ENCODE peak calls at places on chromosomes 12 and 14, in ten cellular contexts. One of them, this sample, is unnamed.

GRCh38 chr12:85874064-85874463 is at the start of gene NTS:
- DNase-seq in neural progenitor cell: peak; percentile 42
- DNase-seq in brain microvascular endothelial cell: no peak
- DNase-seq in psoas muscle: no peak
- DNase-seq in mesothelial cell of epicardium: no peak
- DNase-seq in lung: no peak
- DNase-seq in epithelial cell of proximal tubule: no peak
- DNase-seq in gastrocnemius medialis: no peak
- DNase-seq in tibial artery: no peak
- DNase-seq in sigmoid colon: no peak
- DNase-seq in this sample: no peak

GRCh38 chr14:24145700-24146621 is at the start of gene PSME2:
- DNase-seq in neural progenitor cell: no peak
- DNase-seq in brain microvascular endothelial cell: no peak
- DNase-seq in psoas muscle: no peak
- DNase-seq in mesothelial cell of epicardium: no peak
- DNase-seq in lung: no peak
- DNase-seq in epithelial cell of proximal tubule: no peak
- DNase-seq in gastrocnemius medialis: no peak
- DNase-seq in tibial artery: no peak
- DNase-seq in sigmoid colon: no peak
- DNase-seq in this sample: no peak

GRCh38 chr12:82665142-82665923 is 21.4 kb upstream of the TMTC2 start:
- DNase-seq in neural progenitor cell: peak; percentile 15
- DNase-seq in brain microvascular endothelial cell: no peak
- DNase-seq in psoas muscle: no peak
- DNase-seq in mesothelial cell of epicardium: no peak
- DNase-seq in lung: no peak
- DNase-seq in epithelial cell of proximal tubule: no peak
- DNase-seq in gastrocnemius medialis: no peak
- DNase-seq in tibial artery: no peak
- DNase-seq in sigmoid colon: no peak
- DNase-seq in this sample: no peak

GRCh38 chr14:72543325-72543724 is 350.6 kb downstream of the DPF3 start:
- DNase-seq in neural progenitor cell: no peak
- DNase-seq in brain microvascular endothelial cell: no peak
- DNase-seq in psoas muscle: no peak
- DNase-seq in mesothelial cell of epicardium: no peak
- DNase-seq in lung: no peak
- DNase-seq in epithelial cell of proximal tubule: no peak
- DNase-seq in gastrocnemius medialis: no peak
- DNase-seq in tibial artery: no peak
- DNase-seq in sigmoid colon: no peak
- DNase-seq in this sample: no peak

GRCh38 chr14:92259613-92260357 is 63.2 kb upstream of the SLC24A4 start:
- DNase-seq in neural progenitor cell: peak; percentile 34
- DNase-seq in brain microvascular endothelial cell: no peak
- DNase-seq in psoas muscle: no peak
- DNase-seq in mesothelial cell of epicardium: no peak
- DNase-seq in lung: no peak
- DNase-seq in epithelial cell of proximal tubule: no peak
- DNase-seq in gastrocnemius medialis: no peak
- DNase-seq in tibial artery: no peak
- DNase-seq in sigmoid colon: no peak
- DNase-seq in this sample: no peak

GRCh38 chr14:41606249-41607118 is at the start of gene LRFN5:
- DNase-seq in neural progenitor cell: peak; percentile 67
- DNase-seq in brain microvascular endothelial cell: no peak
- DNase-seq in psoas muscle: peak; percentile 36
- DNase-seq in mesothelial cell of epicardium: no peak
- DNase-seq in lung: peak; percentile 29
- DNase-seq in epithelial cell of proximal tubule: no peak
- DNase-seq in gastrocnemius medialis: no peak
- DNase-seq in tibial artery: no peak
- DNase-seq in sigmoid colon: peak; percentile 67
- DNase-seq in this sample: no peak

GRCh38 chr14:50122291-50122690 is 5.9 kb upstream of the VCPKMT start:
- DNase-seq in neural progenitor cell: no peak
- DNase-seq in brain microvascular endothelial cell: no peak
- DNase-seq in psoas muscle: no peak
- DNase-seq in mesothelial cell of epicardium: no peak
- DNase-seq in lung: no peak
- DNase-seq in epithelial cell of proximal tubule: peak; percentile 89
- DNase-seq in gastrocnemius medialis: no peak
- DNase-seq in tibial artery: no peak
- DNase-seq in sigmoid colon: no peak
- DNase-seq in this sample: peak; percentile 61

GRCh38 chr12:44285321-44285720 is 449.4 kb downstream of the TMEM117 start:
- DNase-seq in neural progenitor cell: no peak
- DNase-seq in brain microvascular endothelial cell: no peak
- DNase-seq in psoas muscle: no peak
- DNase-seq in mesothelial cell of epicardium: no peak
- DNase-seq in lung: no peak
- DNase-seq in epithelial cell of proximal tubule: no peak
- DNase-seq in gastrocnemius medialis: no peak
- DNase-seq in tibial artery: no peak
- DNase-seq in sigmoid colon: no peak
- DNase-seq in this sample: no peak

GRCh38 chr12:95473440-95473946 is 459 bp upstream of the METAP2 start:
- DNase-seq in neural progenitor cell: peak; percentile 45
- DNase-seq in brain microvascular endothelial cell: peak; percentile 28
- DNase-seq in psoas muscle: peak; percentile 14
- DNase-seq in mesothelial cell of epicardium: no peak
- DNase-seq in lung: peak; percentile 47
- DNase-seq in epithelial cell of proximal tubule: peak; percentile 53
- DNase-seq in gastrocnemius medialis: peak; percentile 36
- DNase-seq in tibial artery: peak; percentile 66
- DNase-seq in sigmoid colon: no peak
- DNase-seq in this sample: no peak

GRCh38 chr14:69586420-69586819 is 11.7 kb upstream of the CCDC177 start:
- DNase-seq in neural progenitor cell: no peak
- DNase-seq in brain microvascular endothelial cell: no peak
- DNase-seq in psoas muscle: no peak
- DNase-seq in mesothelial cell of epicardium: no peak
- DNase-seq in lung: no peak
- DNase-seq in epithelial cell of proximal tubule: no peak
- DNase-seq in gastrocnemius medialis: no peak
- DNase-seq in tibial artery: no peak
- DNase-seq in sigmoid colon: no peak
- DNase-seq in this sample: no peak

GRCh38 chr12:104376650-104377506 is 73.3 kb downstream of the EID3 start:
- DNase-seq in neural progenitor cell: peak; percentile 59
- DNase-seq in brain microvascular endothelial cell: no peak
- DNase-seq in psoas muscle: no peak
- DNase-seq in mesothelial cell of epicardium: no peak
- DNase-seq in lung: no peak
- DNase-seq in epithelial cell of proximal tubule: no peak
- DNase-seq in gastrocnemius medialis: no peak
- DNase-seq in tibial artery: no peak
- DNase-seq in sigmoid colon: no peak
- DNase-seq in this sample: no peak

DNA sequence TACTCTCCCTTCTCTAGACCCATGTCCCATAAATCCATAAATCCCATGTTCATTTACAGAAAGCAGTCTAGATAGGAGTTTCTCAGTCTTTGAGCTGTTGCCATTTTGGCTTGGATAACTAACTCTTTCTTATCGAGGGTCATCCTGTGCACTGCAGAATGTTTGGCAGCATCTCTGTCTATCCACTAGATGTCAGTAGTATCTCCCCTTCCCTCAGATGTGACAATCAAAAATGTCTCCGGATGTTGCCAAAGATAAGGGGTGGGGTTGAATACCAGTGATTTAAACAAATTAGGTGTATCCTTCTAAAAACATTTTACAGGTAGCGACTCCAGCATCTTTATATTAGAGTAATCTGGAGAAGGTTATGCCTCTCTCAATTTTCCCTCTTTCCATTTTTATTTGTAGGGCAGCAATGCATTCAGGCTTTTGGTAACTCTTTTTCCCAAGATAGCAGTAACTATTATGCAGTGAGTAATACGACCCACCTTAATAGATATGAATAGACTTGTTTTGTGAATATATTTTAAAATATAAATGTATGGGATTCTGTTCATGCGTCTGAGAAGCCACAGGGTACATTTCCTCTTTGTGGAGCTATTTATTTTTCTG is 100.7 kb downstream of the LRRK2 start:
- DNase-seq in neural progenitor cell: peak; percentile 35
- DNase-seq in brain microvascular endothelial cell: peak; percentile 13
- DNase-seq in psoas muscle: no peak
- DNase-seq in mesothelial cell of epicardium: no peak
- DNase-seq in lung: no peak
- DNase-seq in epithelial cell of proximal tubule: no peak
- DNase-seq in gastrocnemius medialis: no peak
- DNase-seq in tibial artery: no peak
- DNase-seq in sigmoid colon: no peak
- DNase-seq in this sample: no peak
- TF ChIP-seq CTCF in neural progenitor cell: peak; percentile 63
- TF ChIP-seq CTCF in brain microvascular endothelial cell: peak; percentile 78
- TF ChIP-seq CTCF in psoas muscle: peak; percentile 14
- TF ChIP-seq CTCF in mesothelial cell of epicardium: no peak
- TF ChIP-seq CTCF in lung: no peak
- TF ChIP-seq CTCF in epithelial cell of proximal tubule: peak; percentile 68
- TF ChIP-seq CTCF in gastrocnemius medialis: no peak
- TF ChIP-seq CTCF in tibial artery: no peak
- TF ChIP-seq CTCF in sigmoid colon: no peak
- TF ChIP-seq CTCF in this sample: peak; percentile 57

GRCh38 chr12:94141004-94141764 is 7.2 kb upstream of the PLXNC1 start:
- DNase-seq in neural progenitor cell: no peak
- DNase-seq in brain microvascular endothelial cell: no peak
- DNase-seq in psoas muscle: no peak
- DNase-seq in mesothelial cell of epicardium: no peak
- DNase-seq in lung: no peak
- DNase-seq in epithelial cell of proximal tubule: no peak
- DNase-seq in gastrocnemius medialis: no peak
- DNase-seq in tibial artery: no peak
- DNase-seq in sigmoid colon: no peak
- DNase-seq in this sample: no peak

GRCh38 chr12:94140556-94140955 is 7.8 kb upstream of the PLXNC1 start:
- DNase-seq in neural progenitor cell: peak; percentile 49
- DNase-seq in brain microvascular endothelial cell: no peak
- DNase-seq in psoas muscle: no peak
- DNase-seq in mesothelial cell of epicardium: no peak
- DNase-seq in lung: no peak
- DNase-seq in epithelial cell of proximal tubule: no peak
- DNase-seq in gastrocnemius medialis: no peak
- DNase-seq in tibial artery: no peak
- DNase-seq in sigmoid colon: no peak
- DNase-seq in this sample: no peak

GRCh38 chr12:94143444-94143843 is 4.9 kb upstream of the PLXNC1 start:
- DNase-seq in neural progenitor cell: no peak
- DNase-seq in brain microvascular endothelial cell: no peak
- DNase-seq in psoas muscle: no peak
- DNase-seq in mesothelial cell of epicardium: no peak
- DNase-seq in lung: no peak
- DNase-seq in epithelial cell of proximal tubule: no peak
- DNase-seq in gastrocnemius medialis: no peak
- DNase-seq in tibial artery: no peak
- DNase-seq in sigmoid colon: no peak
- DNase-seq in this sample: no peak

GRCh38 chr12:94139816-94140215 is 8.6 kb upstream of the PLXNC1 start:
- DNase-seq in neural progenitor cell: no peak
- DNase-seq in brain microvascular endothelial cell: no peak
- DNase-seq in psoas muscle: no peak
- DNase-seq in mesothelial cell of epicardium: no peak
- DNase-seq in lung: no peak
- DNase-seq in epithelial cell of proximal tubule: no peak
- DNase-seq in gastrocnemius medialis: no peak
- DNase-seq in tibial artery: no peak
- DNase-seq in sigmoid colon: no peak
- DNase-seq in this sample: no peak

DNA sequence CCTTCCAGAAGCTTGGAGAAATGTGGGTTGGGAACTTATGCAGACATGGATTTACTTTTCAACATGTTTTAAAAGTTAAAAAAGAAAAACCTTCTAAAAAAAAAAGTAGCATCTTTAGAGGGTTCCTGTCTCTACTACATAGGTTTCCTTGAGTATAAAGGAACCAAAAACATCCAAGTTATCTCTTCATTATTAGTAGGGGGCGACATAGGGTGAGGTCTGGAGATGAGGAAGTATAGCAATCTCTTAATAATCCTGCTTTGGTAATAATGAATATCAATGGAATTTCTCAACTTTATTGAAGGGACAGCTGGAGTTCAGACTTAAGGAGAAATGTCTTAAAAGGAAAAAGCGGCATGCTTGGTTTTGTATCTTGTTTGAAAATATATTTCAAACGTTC is 6.5 kb upstream of the PLXNC1 start:
- DNase-seq in neural progenitor cell: no peak
- DNase-seq in brain microvascular endothelial cell: no peak
- DNase-seq in psoas muscle: no peak
- DNase-seq in mesothelial cell of epicardium: no peak
- DNase-seq in lung: no peak
- DNase-seq in epithelial cell of proximal tubule: no peak
- DNase-seq in gastrocnemius medialis: no peak
- DNase-seq in tibial artery: no peak
- DNase-seq in sigmoid colon: no peak
- DNase-seq in this sample: no peak
- TF ChIP-seq CTCF in neural progenitor cell: no peak
- TF ChIP-seq CTCF in brain microvascular endothelial cell: no peak
- TF ChIP-seq CTCF in psoas muscle: no peak
- TF ChIP-seq CTCF in mesothelial cell of epicardium: no peak
- TF ChIP-seq CTCF in lung: no peak
- TF ChIP-seq CTCF in epithelial cell of proximal tubule: no peak
- TF ChIP-seq CTCF in gastrocnemius medialis: no peak
- TF ChIP-seq CTCF in tibial artery: no peak
- TF ChIP-seq CTCF in sigmoid colon: no peak
- TF ChIP-seq CTCF in this sample: no peak

DNA sequence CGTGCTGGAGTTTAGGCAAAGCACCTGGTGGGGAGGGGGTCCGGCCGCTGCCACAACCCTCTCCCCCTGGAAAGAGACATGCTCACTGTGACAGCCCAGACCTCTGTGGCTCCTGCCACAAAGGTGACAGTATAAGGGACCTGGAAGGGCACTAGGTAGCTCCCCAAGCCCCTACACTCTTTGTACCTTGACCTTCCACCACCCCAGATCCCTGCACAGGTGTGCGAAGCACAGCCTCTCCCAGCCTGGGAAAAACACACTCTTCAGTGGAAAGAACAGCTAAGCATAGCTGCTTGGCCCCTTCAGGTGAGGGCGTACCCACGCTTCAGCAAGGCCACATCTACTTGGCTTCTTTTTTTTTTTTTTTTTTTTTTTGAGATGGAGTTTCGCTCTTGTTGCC is 4.9 kb upstream of the PLA2G1B start:
- DNase-seq in neural progenitor cell: no peak
- DNase-seq in brain microvascular endothelial cell: no peak
- DNase-seq in psoas muscle: no peak
- DNase-seq in mesothelial cell of epicardium: no peak
- DNase-seq in lung: no peak
- DNase-seq in epithelial cell of proximal tubule: no peak
- DNase-seq in gastrocnemius medialis: no peak
- DNase-seq in tibial artery: no peak
- DNase-seq in sigmoid colon: no peak
- DNase-seq in this sample: no peak
- TF ChIP-seq CTCF in neural progenitor cell: no peak
- TF ChIP-seq CTCF in brain microvascular endothelial cell: no peak
- TF ChIP-seq CTCF in psoas muscle: no peak
- TF ChIP-seq CTCF in mesothelial cell of epicardium: no peak
- TF ChIP-seq CTCF in lung: no peak
- TF ChIP-seq CTCF in epithelial cell of proximal tubule: no peak
- TF ChIP-seq CTCF in gastrocnemius medialis: no peak
- TF ChIP-seq CTCF in tibial artery: no peak
- TF ChIP-seq CTCF in sigmoid colon: no peak
- TF ChIP-seq CTCF in this sample: no peak

GRCh38 chr12:74538491-74539258 is 1.0 kb downstream of the ATXN7L3B start:
- DNase-seq in neural progenitor cell: no peak
- DNase-seq in brain microvascular endothelial cell: no peak
- DNase-seq in psoas muscle: no peak
- DNase-seq in mesothelial cell of epicardium: no peak
- DNase-seq in lung: no peak
- DNase-seq in epithelial cell of proximal tubule: no peak
- DNase-seq in gastrocnemius medialis: no peak
- DNase-seq in tibial artery: no peak
- DNase-seq in sigmoid colon: no peak
- DNase-seq in this sample: no peak
- TF ChIP-seq CTCF in neural progenitor cell: no peak
- TF ChIP-seq CTCF in brain microvascular endothelial cell: peak; percentile 1
- TF ChIP-seq CTCF in psoas muscle: no peak
- TF ChIP-seq CTCF in mesothelial cell of epicardium: no peak
- TF ChIP-seq CTCF in lung: no peak
- TF ChIP-seq CTCF in epithelial cell of proximal tubule: no peak
- TF ChIP-seq CTCF in gastrocnemius medialis: no peak
- TF ChIP-seq CTCF in tibial artery: no peak
- TF ChIP-seq CTCF in sigmoid colon: no peak
- TF ChIP-seq CTCF in this sample: no peak